ENCODE peak calls at places on chromosome 9, in eight cellular contexts. D, T, U, Z, H, C, M and R are unnamed samples.

GRCh38 chr9:125767349-125767748 is 20.2 kb downstream of the PBX3 start:
- DNase-seq in Z (no peak), U (no peak), D (no peak), C (no peak), H (no peak), M (no peak), T (no peak), R (no peak)

GRCh38 chr9:96551403-96551802 is 68.2 kb downstream of the CDC14B start:
- DNase-seq in Z (no peak), M (no peak), U (no peak), H (no peak), T (no peak), C (no peak), D (no peak), R (no peak)

GRCh38 chr9:126519660-126520425 is 93.9 kb upstream of the LMX1B start:
- DNase-seq in T (no peak), U (no peak), D (no peak), M (no peak), Z (no peak), H (no peak), C (no peak), R (no peak)

GRCh38 chr9:98142925-98143481 is 24.0 kb upstream of the TRIM14 start:
- DNase-seq in Z (no peak), U (no peak), D (no peak), C (no peak), T (no peak), H (peak; percentile 6), M (no peak), R (no peak)

GRCh38 chr9:77957652-77958051 is 74.0 kb downstream of the GNAQ start:
- DNase-seq in T (no peak), M (no peak), U (no peak), H (no peak), D (no peak), Z (no peak), C (no peak), R (no peak)

GRCh38 chr9:113454914-113455761 is 8.4 kb upstream of the RGS3 start:
- DNase-seq in Z (peak; percentile 69), M (peak; percentile 39), C (peak; percentile 98), T (peak; percentile 34), H (no peak), D (no peak), U (no peak), R (no peak)

GRCh38 chr9:93182572-93182971 is 1.4 kb upstream of the WNK2 start:
- DNase-seq in D (no peak), M (no peak), T (no peak), H (peak; percentile 63), C (no peak), U (no peak), Z (peak; percentile 92), R (no peak)

GRCh38 chr9:82504620-82505019 is 516.0 kb downstream of the SPATA31D1 start:
- DNase-seq in T (no peak), U (no peak), C (no peak), H (no peak), Z (no peak), M (no peak), D (no peak), R (no peak)

GRCh38 chr9:90905079-90905478 is 103.5 kb downstream of the SYK start:
- DNase-seq in M (no peak), U (no peak), Z (peak; percentile 84), T (no peak), D (no peak), C (no peak), H (no peak), R (no peak)

DNA sequence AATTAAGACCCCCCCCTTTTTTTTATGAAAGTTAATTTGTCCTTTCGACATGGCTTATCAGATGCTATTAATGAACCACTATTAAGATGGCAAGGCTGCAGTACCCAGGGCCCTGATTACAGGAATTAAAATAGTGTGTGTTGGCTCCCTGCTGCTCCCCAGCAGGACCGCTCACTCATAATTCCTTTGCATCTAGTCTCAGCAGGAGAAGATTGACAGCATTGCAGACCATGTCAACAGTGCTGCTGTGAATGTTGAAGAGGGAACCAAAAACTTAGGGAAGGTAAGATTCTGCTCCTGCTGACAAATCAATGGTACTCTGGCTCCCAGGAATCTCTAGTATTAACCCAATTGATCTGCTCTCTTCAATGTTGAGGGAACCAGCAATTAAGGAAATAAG is 61.0 kb downstream of the STX17 start:
- DNase-seq in H (no peak), T (no peak), C (no peak), D (no peak), Z (no peak), U (no peak), M (no peak), R (no peak)
- H3K4me1 ChIP-seq in H (no peaks in the 10 kb centered on the region), T (no peaks in the 10 kb centered on the region), C (no peaks in the 10 kb centered on the region), D (no peaks in the 10 kb centered on the region), Z (no peaks in the 10 kb centered on the region), U (no peaks in the 10 kb centered on the region), M (no peaks in the 10 kb centered on the region), R (no peaks in the 10 kb centered on the region)

GRCh38 chr9:105329729-105330082 is 85.3 kb downstream of the SLC44A1 start:
- DNase-seq in C (no peak), T (no peak), H (no peak), M (no peak), U (no peak), D (no peak), Z (no peak), R (no peak)

GRCh38 chr9:105330755-105331154 is 86.3 kb downstream of the SLC44A1 start:
- DNase-seq in M (no peak), H (no peak), Z (no peak), T (no peak), C (no peak), D (no peak), U (no peak), R (no peak)

GRCh38 chr9:105328872-105329728 is 84.6 kb downstream of the SLC44A1 start:
- DNase-seq in T (peak; percentile 11), U (no peak), D (no peak), Z (no peak), C (no peak), H (no peak), M (no peak), R (no peak)

GRCh38 chr9:105331160-105331559 is 86.7 kb downstream of the SLC44A1 start:
- DNase-seq in U (no peak), H (no peak), T (no peak), Z (no peak), C (no peak), D (no peak), M (no peak), R (no peak)

DNA sequence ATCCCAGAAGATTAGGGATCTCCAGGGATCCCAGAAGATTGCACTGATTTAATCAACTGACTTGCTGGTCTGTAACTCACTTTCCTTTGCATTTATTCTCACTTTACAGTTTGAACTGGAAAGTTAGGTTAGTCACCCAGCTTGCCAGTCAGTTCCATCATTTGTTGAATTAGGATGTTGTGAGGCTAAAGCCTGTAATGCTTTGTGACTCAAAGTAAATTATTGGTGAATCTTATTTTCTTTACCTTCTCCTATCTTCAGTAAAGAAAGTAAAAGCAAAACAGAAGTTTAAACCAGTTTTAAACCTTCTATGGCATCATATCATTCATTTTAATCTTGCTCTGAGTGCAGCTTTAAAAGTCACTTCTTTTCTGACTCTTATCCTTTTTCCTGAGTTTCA is 85.8 kb downstream of the SLC44A1 start:
- DNase-seq in M (no peak), Z (no peak), T (no peak), U (no peak), H (no peak), C (no peak), D (no peak), R (no peak)
- H3K4me3 ChIP-seq in M (no peak overlapping the region), Z (no peak overlapping the region), T (no peak overlapping the region), U (no peak overlapping the region), H (no peak overlapping the region), C (no peak overlapping the region), D (no peak overlapping the region), R (no peak overlapping the region)

GRCh38 chr9:129989362-129989708 is 53.7 kb downstream of the FNBP1 start:
- DNase-seq in H (no peak), U (no peak), D (no peak), Z (no peak), M (no peak), T (no peak), C (no peak), R (no peak)
- H3K4me1 ChIP-seq in H (peaks cover 16% of the 10 kb centered on the region), U (peaks cover 52% of the 10 kb centered on the region), D (peaks cover 4% of the 10 kb centered on the region), Z (peaks cover 44% of the 10 kb centered on the region), M (no peaks in the 10 kb centered on the region), T (peaks cover 17% of the 10 kb centered on the region), C (peaks cover 15% of the 10 kb centered on the region), R (no peaks in the 10 kb centered on the region)

GRCh38 chr9:136977223-136978072 is at the start of gene PTGDS:
- DNase-seq in T (no peak), H (no peak), D (no peak), Z (no peak), C (no peak), M (no peak), U (no peak), R (peak; percentile 82)
- H3K4me3 ChIP-seq in T (peak within 1 kb of the TSS; percentile 59), H (peak within 1 kb of the TSS; percentile 34), D (peak within 1 kb of the TSS; percentile 27), Z (peak within 1 kb of the TSS; percentile 49), C (peak within 1 kb of the TSS; percentile 55), M (no peak within 1 kb of the TSS), U (no peak within 1 kb of the TSS), R (peak within 1 kb of the TSS; percentile 49)

GRCh38 chr9:127974002-127974768 is 6.6 kb downstream of the EEIG1 start:
- DNase-seq in U (no peak), C (no peak), M (no peak), T (peak; percentile 32), Z (no peak), D (no peak), H (no peak), R (no peak)

GRCh38 chr9:127976943-127977871 is 3.6 kb downstream of the EEIG1 start:
- DNase-seq in D (no peak), M (no peak), C (no peak), Z (no peak), U (no peak), H (peak; percentile 71), T (no peak), R (peak; percentile 4)

GRCh38 chr9:127976498-127976897 is 4.3 kb downstream of the EEIG1 start:
- DNase-seq in H (peak; percentile 77), C (no peak), U (peak; percentile 31), Z (peak; percentile 80), M (no peak), T (peak; percentile 60), D (no peak), R (no peak)

GRCh38 chr9:127974769-127975261 is 6.0 kb downstream of the EEIG1 start:
- DNase-seq in U (no peak), M (peak; percentile 31), H (no peak), C (peak; percentile 27), Z (no peak), T (peak; percentile 41), D (no peak), R (no peak)

GRCh38 chr9:127975376-127976315 is 5.1 kb downstream of the EEIG1 start:
- DNase-seq in M (no peak), Z (no peak), H (peak; percentile 9), T (peak; percentile 21), U (no peak), D (no peak), C (no peak), R (no peak)
- H3K4me1 ChIP-seq in M (peaks cover 79% of the 10 kb centered on the region), Z (peaks cover 93% of the 10 kb centered on the region), H (peaks cover 65% of the 10 kb centered on the region), T (peaks cover 79% of the 10 kb centered on the region), U (peaks cover 65% of the 10 kb centered on the region), D (peaks cover 80% of the 10 kb centered on the region), C (peaks cover 27% of the 10 kb centered on the region), R (peaks cover 94% of the 10 kb centered on the region)